ENCODE peak calls at places on chromosomes 1 and 21, in six cellular contexts. H is sigmoid colon, V is Panc1, B is HL-60, M is GM12878, E is K562. F is an unnamed sample.
A peak's percentile ranks its signal among the peaks of the same experiment; 100 is the strongest.

GRCh38 chr21:41901099-41901498 is 22.0 kb upstream of the PRDM15 start:
- DNase-seq in E (no peak), V (no peak), H (peak; percentile 38), B (no peak), M (no peak), F (no peak)

GRCh38 chr1:9890224-9890731 is 19.8 kb downstream of the CTNNBIP1 start:
- DNase-seq in H (peak; percentile 85), M (no peak), V (no peak), B (no peak), E (peak; percentile 30), F (no peak)

GRCh38 chr1:50603274-50604271 is 180.3 kb upstream of the DMRTA2 start:
- DNase-seq in V (peak; percentile 66), B (no peak), E (no peak), H (no peak), M (no peak), F (no peak)

GRCh38 chr1:110309768-110310167 is 29.4 kb upstream of the RBM15 start:
- DNase-seq in H (no peak), V (no peak), M (no peak), B (no peak), E (no peak), F (no peak)

GRCh38 chr1:30033276-30034104 is 689.9 kb downstream of the MATN1 start:
- DNase-seq in B (no peak), H (no peak), M (no peak), V (no peak), E (no peak), F (no peak)

GRCh38 chr1:115239148-115239820 is 98.8 kb downstream of the NGF start:
- DNase-seq in H (no peak), M (no peak), B (no peak), E (no peak), V (no peak), F (no peak)

GRCh38 chr1:116763787-116764465 is 9.7 kb downstream of the CD2 start:
- DNase-seq in H (no peak), M (no peak), B (no peak), E (peak; percentile 84), V (no peak), F (no peak)

GRCh38 chr1:162014202-162014601 is 9.5 kb downstream of the OLFML2B start:
- DNase-seq in E (no peak), V (no peak), M (no peak), H (no peak), B (no peak), F (no peak)

GRCh38 chr1:43537423-43538142 is 6.9 kb downstream of the PTPRF start:
- DNase-seq in E (no peak), H (no peak), M (no peak), V (no peak), B (no peak), F (no peak)

GRCh38 chr1:244337839-244338238 is 113.9 kb downstream of the ADSS2 start:
- DNase-seq in M (no peak), H (no peak), E (no peak), V (no peak), B (no peak), F (no peak)

GRCh38 chr1:18557621-18558465 is 72.8 kb upstream of the PAX7 start:
- DNase-seq in B (no peak), M (no peak), E (peak; percentile 12), H (no peak), V (no peak), F (no peak)

GRCh38 chr1:161956097-161956496 is 67.6 kb downstream of the OLFML2B start:
- DNase-seq in B (no peak), M (no peak), V (no peak), E (no peak), H (no peak), F (no peak)

GRCh38 chr1:241408170-241408569 is 51.2 kb upstream of the RGS7 start:
- DNase-seq in M (no peak), E (peak; percentile 46), V (no peak), H (no peak), B (no peak), F (no peak)

GRCh38 chr1:170680428-170680827 is 16.5 kb downstream of the PRRX1 start:
- DNase-seq in H (peak; percentile 67), M (no peak), V (no peak), B (no peak), E (no peak), F (no peak)

GRCh38 chr1:11802973-11803885 is 2.5 kb downstream of the MTHFR start:
- DNase-seq in V (no peak), M (peak; percentile 42), B (peak; percentile 72), E (peak; percentile 99), H (peak; percentile 98), F (peak; percentile 74)

GRCh38 chr1:37474697-37475379 is 458 bp downstream of the ZC3H12A start:
- DNase-seq in H (peak; percentile 83), V (no peak), B (no peak), M (no peak), E (peak; percentile 53), F (no peak)

GRCh38 chr1:214462882-214463281 is 88.5 kb downstream of the PTPN14 start:
- DNase-seq in V (no peak), E (no peak), M (no peak), B (no peak), H (no peak), F (no peak)

GRCh38 chr1:244280221-244280620 is 171.5 kb downstream of the ADSS2 start:
- DNase-seq in V (no peak), E (no peak), M (no peak), B (no peak), H (no peak), F (no peak)

GRCh38 chr1:91273875-91274274 is 130.8 kb downstream of the HFM1 start:
- DNase-seq in B (no peak), V (no peak), H (no peak), M (no peak), E (no peak), F (no peak)

GRCh38 chr1:147246910-147247655 is 4.6 kb downstream of the CHD1L start:
- DNase-seq in M (no peak), E (peak; percentile 67), V (no peak), B (peak; percentile 51), H (no peak), F (no peak)

GRCh38 chr1:221494670-221495069 is 247.2 kb downstream of the DUSP10 start:
- DNase-seq in M (no peak), E (no peak), H (no peak), B (no peak), V (no peak), F (no peak)

GRCh38 chr21:42437786-42438185 is 34.1 kb downstream of the UBASH3A start:
- DNase-seq in H (no peak), M (no peak), V (no peak), E (no peak), B (no peak), F (no peak)

GRCh38 chr1:42003433-42003832 is 84.7 kb upstream of the HIVEP3 start:
- DNase-seq in M (no peak), E (no peak), B (no peak), V (no peak), H (no peak), F (no peak)

GRCh38 chr1:33365560-33365997 is 44.7 kb upstream of the A3GALT2 start:
- DNase-seq in V (no peak), H (no peak), B (no peak), M (no peak), E (no peak), F (no peak)

GRCh38 chr1:230186003-230186863 is 119.2 kb downstream of the GALNT2 start:
- DNase-seq in M (no peak), V (peak; percentile 76), E (peak; percentile 50), B (no peak), H (peak; percentile 85), F (no peak)

GRCh38 chr1:206590025-206590834 is 22.0 kb downstream of the EIF2D start:
- DNase-seq in V (no peak), M (no peak), H (no peak), E (peak; percentile 62), B (no peak), F (no peak)

GRCh38 chr1:229070168-229070567 is 200.7 kb upstream of the RAB4A start:
- DNase-seq in M (no peak), V (no peak), B (peak; percentile 26), E (no peak), H (peak; percentile 98), F (no peak)

GRCh38 chr1:169928438-169929209 is 34.9 kb upstream of the SCYL3 start:
- DNase-seq in V (peak; percentile 24), M (no peak), H (no peak), B (peak; percentile 4), E (peak; percentile 60), F (no peak)

GRCh38 chr1:212440419-212440818 is 7.7 kb downstream of the NENF start:
- DNase-seq in E (no peak), B (no peak), H (no peak), V (no peak), M (no peak), F (no peak)

GRCh38 chr1:9180077-9180819 is 51.3 kb upstream of the GPR157 start:
- DNase-seq in E (no peak), V (no peak), M (no peak), B (no peak), H (no peak), F (no peak)

GRCh38 chr1:21340230-21340564 is 49.9 kb upstream of the ECE1 start:
- DNase-seq in E (no peak), M (no peak), H (peak; percentile 83), B (no peak), V (no peak), F (no peak)

GRCh38 chr1:237205400-237206064 is 163.5 kb downstream of the RYR2 start:
- DNase-seq in H (peak; percentile 70), V (no peak), B (no peak), E (no peak), M (no peak), F (no peak)

GRCh38 chr1:41890841-41891311 is 27.8 kb downstream of the HIVEP3 start:
- DNase-seq in B (no peak), E (peak; percentile 47), H (no peak), M (no peak), V (no peak), F (no peak)

GRCh38 chr1:13543927-13544556 is 30.2 kb upstream of the LRRC38 start:
- DNase-seq in V (no peak), E (peak; percentile 19), M (no peak), H (peak; percentile 69), B (no peak), F (no peak)
- TF ChIP-seq POLR2AphosphoS5 in V (no peak), E (no peak), M (no peak), H (no peak), B (no peak), F (no peak)

GRCh38 chr1:7550981-7551380 is 220.1 kb upstream of the VAMP3 start:
- DNase-seq in H (no peak), V (no peak), E (no peak), M (no peak), B (no peak), F (no peak)
- TF ChIP-seq POLR2AphosphoS5 in H (no peak), V (no peak), E (no peak), M (no peak), B (no peak), F (no peak)

DNA sequence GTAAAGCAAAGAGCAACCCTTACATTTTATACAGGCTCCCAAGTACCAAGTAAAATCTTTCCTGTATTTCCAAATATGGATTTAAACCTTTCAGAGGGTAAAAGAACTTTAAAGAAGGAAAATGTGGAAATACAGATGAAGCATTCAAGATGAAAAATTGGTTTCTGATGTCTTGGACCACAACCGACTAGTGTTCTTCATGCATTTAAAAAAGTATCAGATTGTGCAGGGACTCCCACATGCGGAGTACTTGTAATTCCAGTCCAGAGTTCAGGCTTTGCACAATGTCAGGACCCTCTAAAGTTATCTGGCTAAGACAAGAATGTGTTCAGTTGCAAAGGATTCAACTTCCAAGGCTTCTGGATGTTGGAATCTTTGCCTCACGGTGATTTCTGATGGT is 66.6 kb downstream of the RGL1 start:
- DNase-seq in V (no peak), B (no peak), M (no peak), E (no peak), H (no peak), F (no peak)
- TF ChIP-seq POLR2AphosphoS5 in V (no peak), B (no peak), M (no peak), E (no peak), H (no peak), F (no peak)

GRCh38 chr1:231395996-231396385 is 26.1 kb downstream of the EGLN1 start:
- DNase-seq in E (no peak), M (no peak), B (no peak), V (no peak), H (no peak), F (no peak)
- TF ChIP-seq POLR2AphosphoS5 in E (no peak), M (no peak), B (no peak), V (no peak), H (no peak), F (no peak)